ENCODE peak calls at places on chromosomes 16 and 17, in seven cellular contexts. V, Q, S, I, F, H and U are unnamed samples.

GRCh38 chr16:27405546-27406451 is 3.8 kb downstream of the IL21R start:
- DNase-seq in V (no peak), Q (no peak), S (no peak), I (no peak), F (peak; percentile 75), H (no peak), U (peak; percentile 68)

GRCh38 chr17:77371117-77371887 is 230.5 kb downstream of the SEC14L1 start:
- DNase-seq in V (no peak), Q (no peak), S (no peak), I (no peak), F (no peak), H (peak; percentile 9), U (no peak)

GRCh38 chr16:86243571-86244154 is 266.7 kb upstream of the FOXF1 start:
- DNase-seq in V (no peak), Q (no peak), S (no peak), I (no peak), F (no peak), H (no peak), U (no peak)

GRCh38 chr17:38942641-38943040 is 17.2 kb downstream of the LASP1NB start:
- DNase-seq in V (no peak), Q (no peak), S (no peak), I (no peak), F (no peak), H (no peak), U (no peak)

GRCh38 chr17:58660621-58661020 is 31.2 kb downstream of the TEX14 start:
- DNase-seq in V (no peak), Q (no peak), S (no peak), I (no peak), F (no peak), H (no peak), U (no peak)

GRCh38 chr17:60664022-60664421 is 13.6 kb upstream of the BCAS3 start:
- DNase-seq in V (no peak), Q (no peak), S (no peak), I (peak; percentile 25), F (no peak), H (no peak), U (no peak)

GRCh38 chr16:1288813-1289479 is 20.5 kb upstream of the UBE2I start:
- DNase-seq in V (no peak), Q (peak; percentile 63), S (no peak), I (no peak), F (no peak), H (no peak), U (no peak)

GRCh38 chr16:10441726-10442125 is 55.9 kb downstream of the ATF7IP2 start:
- DNase-seq in V (no peak), Q (no peak), S (no peak), I (no peak), F (no peak), H (no peak), U (no peak)

GRCh38 chr17:43861960-43862359 is 15.0 kb downstream of the CD300LG start:
- DNase-seq in V (no peak), Q (no peak), S (no peak), I (no peak), F (no peak), H (no peak), U (no peak)

GRCh38 chr17:996554-997344 is at the start of gene TIMM22:
- DNase-seq in V (peak; percentile 92), Q (peak; percentile 99), S (peak; percentile 97), I (peak; percentile 97), F (peak; percentile 84), H (peak; percentile 100), U (peak; percentile 85)

GRCh38 chr17:19371259-19372003 is 6.9 kb upstream of the MAPK7 start:
- DNase-seq in V (no peak), Q (no peak), S (peak; percentile 75), I (no peak), F (no peak), H (no peak), U (no peak)

GRCh38 chr17:10633738-10634379 is 23.2 kb downstream of the MYH3 start:
- DNase-seq in V (no peak), Q (no peak), S (no peak), I (no peak), F (no peak), H (no peak), U (no peak)

GRCh38 chr17:18056214-18056613 is 17.0 kb downstream of the GID4 start:
- DNase-seq in V (no peak), Q (no peak), S (no peak), I (no peak), F (no peak), H (no peak), U (no peak)

GRCh38 chr17:75093543-75094158 is 5.9 kb downstream of the SLC16A5 start:
- DNase-seq in V (no peak), Q (no peak), S (no peak), I (no peak), F (no peak), H (no peak), U (no peak)

GRCh38 chr17:80219013-80219776 is 938 bp downstream of the SGSH start:
- DNase-seq in V (no peak), Q (peak; percentile 55), S (peak; percentile 74), I (peak; percentile 90), F (peak; percentile 92), H (peak; percentile 57), U (peak; percentile 88)

GRCh38 chr17:51144266-51145022 is 8.9 kb upstream of the NME1 start:
- DNase-seq in V (no peak), Q (no peak), S (no peak), I (no peak), F (no peak), H (no peak), U (no peak)

GRCh38 chr16:15966420-15967222 is 17.2 kb downstream of the ABCC1 start:
- DNase-seq in V (no peak), Q (peak; percentile 56), S (no peak), I (peak; percentile 87), F (no peak), H (no peak), U (no peak)

GRCh38 chr16:78768723-78769122 is 669.3 kb downstream of the WWOX start:
- DNase-seq in V (no peak), Q (no peak), S (no peak), I (no peak), F (no peak), H (peak; percentile 20), U (peak; percentile 24)

GRCh38 chr17:46865100-46865499 is 13.7 kb downstream of the WNT9B start:
- DNase-seq in V (no peak), Q (peak; percentile 52), S (peak; percentile 17), I (peak; percentile 79), F (no peak), H (no peak), U (no peak)

GRCh38 chr17:33475594-33475993 is 182.5 kb upstream of the ASIC2 start:
- DNase-seq in V (no peak), Q (no peak), S (no peak), I (no peak), F (no peak), H (no peak), U (no peak)

GRCh38 chr17:77875051-77875780 is 83.3 kb upstream of the TNRC6C start:
- DNase-seq in V (no peak), Q (no peak), S (no peak), I (peak; percentile 82), F (no peak), H (no peak), U (no peak)

GRCh38 chr17:52390422-52390821 is 231.9 kb upstream of the CA10 start:
- DNase-seq in V (no peak), Q (no peak), S (no peak), I (no peak), F (no peak), H (no peak), U (no peak)

GRCh38 chr16:86572616-86573015 is 5.7 kb upstream of the FOXL1 start:
- DNase-seq in V (no peak), Q (no peak), S (no peak), I (no peak), F (no peak), H (no peak), U (no peak)

GRCh38 chr16:57634171-57634570 is 5.7 kb downstream of the ADGRG1 start:
- DNase-seq in V (no peak), Q (no peak), S (no peak), I (peak; percentile 81), F (no peak), H (no peak), U (no peak)

GRCh38 chr16:86661715-86662114 is 83.4 kb downstream of the FOXL1 start:
- DNase-seq in V (no peak), Q (no peak), S (no peak), I (no peak), F (no peak), H (no peak), U (no peak)

GRCh38 chr17:27207073-27207511 is 86.8 kb upstream of the WSB1 start:
- DNase-seq in V (no peak), Q (no peak), S (no peak), I (peak; percentile 75), F (no peak), H (no peak), U (no peak)

GRCh38 chr17:42477173-42477572 is 18.5 kb downstream of the ATP6V0A1 start:
- DNase-seq in V (no peak), Q (no peak), S (no peak), I (no peak), F (no peak), H (no peak), U (no peak)

GRCh38 chr17:12665263-12666210 is at the start of gene MYOCD:
- DNase-seq in V (no peak), Q (peak; percentile 90), S (no peak), I (peak; percentile 69), F (no peak), H (peak; percentile 87), U (no peak)

GRCh38 chr17:9729735-9730420 is 61.5 kb downstream of the DHRS7C start:
- DNase-seq in V (no peak), Q (no peak), S (no peak), I (peak; percentile 28), F (no peak), H (no peak), U (no peak)

GRCh38 chr17:80603380-80603779 is 58.7 kb downstream of the RPTOR start:
- DNase-seq in V (no peak), Q (no peak), S (no peak), I (no peak), F (no peak), H (no peak), U (no peak)

GRCh38 chr17:82627827-82628226 is 20.4 kb downstream of the WDR45B start:
- DNase-seq in V (no peak), Q (no peak), S (no peak), I (no peak), F (no peak), H (no peak), U (no peak)

GRCh38 chr17:13016881-13017622 is 775 bp downstream of the ELAC2 start:
- DNase-seq in V (no peak), Q (no peak), S (no peak), I (no peak), F (no peak), H (no peak), U (no peak)

GRCh38 chr16:67437513-67437912 is 6.6 kb downstream of the HSD11B2 start:
- DNase-seq in V (no peak), Q (no peak), S (no peak), I (no peak), F (no peak), H (no peak), U (no peak)

GRCh38 chr17:10139560-10139959 is 58.8 kb downstream of the GAS7 start:
- DNase-seq in V (no peak), Q (no peak), S (no peak), I (no peak), F (no peak), H (no peak), U (no peak)

GRCh38 chr17:8739104-8739503 is 5.5 kb downstream of the CCDC42 start:
- DNase-seq in V (no peak), Q (peak; percentile 79), S (no peak), I (no peak), F (no peak), H (peak; percentile 33), U (no peak)